ENCODE peak calls at places on chromosome 5, in six cellular contexts. W is H1, K is HCT116, L is HepG2, U is SK-N-SH, B is K562. S is an unnamed sample.

GRCh38 chr5:139410886-139411835 is 7.3 kb upstream of the SPATA24 start:
- DNase-seq in L (no peak), K (no peak), B (no peak), W (no peak), U (no peak), S (no peak)

GRCh38 chr5:33322632-33323031 is 118.1 kb upstream of the TARS1 start:
- DNase-seq in L (no peak), B (no peak), U (no peak), W (no peak), K (no peak), S (no peak)

GRCh38 chr5:19240150-19240549 is 747.9 kb downstream of the CDH18 start:
- DNase-seq in K (no peak), B (no peak), W (no peak), L (no peak), U (no peak), S (no peak)

GRCh38 chr5:127003798-127004495 is 26.4 kb downstream of the MARCHF3 start:
- DNase-seq in U (no peak), B (no peak), L (no peak), K (no peak), W (no peak), S (no peak)

GRCh38 chr5:72552041-72552557 is 44.9 kb upstream of the ZNF366 start:
- DNase-seq in L (no peak), W (no peak), B (no peak), U (no peak), K (no peak), S (no peak)

GRCh38 chr5:6728011-6728794 is 15.0 kb downstream of the TENT4A start:
- DNase-seq in U (peak; percentile 57), K (no peak), B (no peak), W (no peak), L (no peak), S (no peak)

GRCh38 chr5:11912-12311 is 80.1 kb upstream of the PLEKHG4B start:
- DNase-seq in U (no peak), L (no peak), B (no peak), K (no peak), W (no peak), S (no peak)

GRCh38 chr5:174668349-174668748 is 56.0 kb upstream of the MSX2 start:
- DNase-seq in L (no peak), K (no peak), W (no peak), B (no peak), U (no peak), S (no peak)

GRCh38 chr5:71925608-71926091 is 181.6 kb upstream of the MAP1B start:
- DNase-seq in L (no peak), W (no peak), U (no peak), K (no peak), B (no peak), S (peak; percentile 79)

GRCh38 chr5:138439537-138440225 is 824 bp downstream of the REEP2 start:
- DNase-seq in W (peak; percentile 67), K (no peak), U (peak; percentile 77), L (no peak), B (peak; percentile 49), S (no peak)

GRCh38 chr5:127518319-127518621 is 830 bp downstream of the PRRC1 start:
- DNase-seq in B (no peak), K (no peak), U (no peak), L (no peak), W (no peak), S (peak; percentile 16)

GRCh38 chr5:42811591-42812392 is at the start of gene SELENOP:
- DNase-seq in U (no peak), B (no peak), W (no peak), K (peak; percentile 24), L (peak; percentile 99), S (peak; percentile 61)

GRCh38 chr5:158947831-158948230 is 151.9 kb downstream of the EBF1 start:
- DNase-seq in W (no peak), K (no peak), L (no peak), U (no peak), B (no peak), S (no peak)

GRCh38 chr5:79495311-79495710 is 18.6 kb downstream of the HOMER1 start:
- DNase-seq in U (no peak), L (peak; percentile 36), K (no peak), B (no peak), W (no peak), S (no peak)

GRCh38 chr5:1003296-1003937 is 5.2 kb upstream of the NKD2 start:
- DNase-seq in W (no peak), B (no peak), U (no peak), L (no peak), K (peak; percentile 76), S (no peak)

GRCh38 chr5:142780871-142781270 is 10.7 kb downstream of the ARHGAP26 start:
- DNase-seq in B (no peak), L (no peak), K (no peak), U (peak; percentile 19), W (no peak), S (no peak)

GRCh38 chr5:172454355-172455086 is at the start of gene SH3PXD2B:
- DNase-seq in L (peak; percentile 52), K (no peak), W (peak; percentile 82), U (peak; percentile 94), B (peak; percentile 90), S (peak; percentile 49)

GRCh38 chr5:61809651-61810050 is 477.6 kb downstream of the ZSWIM6 start:
- DNase-seq in W (no peak), B (no peak), U (no peak), K (no peak), L (no peak), S (no peak)

GRCh38 chr5:37721447-37721871 is 118.4 kb downstream of the GDNF start:
- DNase-seq in L (no peak), B (no peak), K (no peak), U (no peak), W (no peak), S (no peak)

GRCh38 chr5:57650360-57651069 is 167.9 kb upstream of the ACTBL2 start:
- DNase-seq in K (peak; percentile 57), B (peak; percentile 64), U (peak; percentile 5), L (peak; percentile 93), W (peak; percentile 49), S (peak; percentile 84)

GRCh38 chr5:111948517-111948916 is 191.5 kb upstream of the NREP start:
- DNase-seq in L (no peak), W (no peak), U (no peak), B (no peak), K (peak; percentile 2), S (no peak)

GRCh38 chr5:139272471-139273321 is 20.8 kb upstream of the MATR3 start:
- DNase-seq in W (no peak), L (peak; percentile 73), B (no peak), U (no peak), K (no peak), S (peak; percentile 24)

GRCh38 chr5:168269950-168270349 is 21.5 kb upstream of the WWC1 start:
- DNase-seq in K (no peak), L (no peak), W (no peak), U (peak; percentile 46), B (peak; percentile 38), S (no peak)

GRCh38 chr5:168273056-168273980 is 18.1 kb upstream of the WWC1 start:
- DNase-seq in U (peak; percentile 58), L (no peak), K (no peak), B (no peak), W (no peak), S (no peak)

GRCh38 chr5:168274416-168274815 is 17.0 kb upstream of the WWC1 start:
- DNase-seq in B (no peak), U (no peak), K (no peak), L (no peak), W (no peak), S (no peak)

GRCh38 chr5:168268949-168269943 is 22.2 kb upstream of the WWC1 start:
- DNase-seq in U (peak; percentile 91), W (peak; percentile 98), B (peak; percentile 81), K (peak; percentile 83), L (peak; percentile 80), S (peak; percentile 96)

GRCh38 chr5:168270446-168270845 is 21.0 kb upstream of the WWC1 start:
- DNase-seq in W (no peak), U (no peak), B (no peak), L (no peak), K (no peak), S (no peak)
- TF ChIP-seq JUND in W (no peak), U (no peak), B (no peak), L (no peak), K (no peak), S (no peak)

GRCh38 chr5:151295138-151295537 is 8.4 kb downstream of the SLC36A3 start:
- DNase-seq in U (no peak), K (no peak), W (no peak), L (no peak), B (no peak), S (no peak)
- TF ChIP-seq JUND in U (no peak), K (no peak), W (no peak), L (no peak), B (no peak), S (no peak)

GRCh38 chr5:11269515-11269914 is 508.5 kb upstream of the DAP start:
- DNase-seq in K (no peak), B (no peak), U (no peak), L (peak; percentile 20), W (no peak), S (no peak)

GRCh38 chr5:11277323-11277722 is 516.3 kb upstream of the DAP start:
- DNase-seq in K (no peak), B (no peak), L (no peak), W (no peak), U (no peak), S (no peak)

GRCh38 chr5:11268894-11269293 is 507.9 kb upstream of the DAP start:
- DNase-seq in B (no peak), U (no peak), K (no peak), W (no peak), L (no peak), S (no peak)

GRCh38 chr5:11273180-11273882 is 512.3 kb upstream of the DAP start:
- DNase-seq in U (no peak), W (no peak), B (no peak), L (no peak), K (no peak), S (no peak)
- TF ChIP-seq JUND in U (no peak), W (no peak), B (no peak), L (no peak), K (no peak), S (no peak)

GRCh38 chr5:156798201-156798600 is 51.9 kb upstream of the PPP1R2B start:
- DNase-seq in W (peak; percentile 52), K (no peak), B (no peak), U (no peak), L (no peak), S (no peak)

GRCh38 chr5:156802501-156802900 is 47.6 kb upstream of the PPP1R2B start:
- DNase-seq in K (no peak), W (no peak), B (no peak), L (no peak), U (no peak), S (no peak)

GRCh38 chr5:156800982-156801381 is 49.1 kb upstream of the PPP1R2B start:
- DNase-seq in W (peak; percentile 55), K (no peak), B (no peak), L (no peak), U (no peak), S (no peak)

GRCh38 chr5:156799171-156799570 is 50.9 kb upstream of the PPP1R2B start:
- DNase-seq in L (no peak), B (no peak), U (no peak), K (no peak), W (no peak), S (no peak)

DNA sequence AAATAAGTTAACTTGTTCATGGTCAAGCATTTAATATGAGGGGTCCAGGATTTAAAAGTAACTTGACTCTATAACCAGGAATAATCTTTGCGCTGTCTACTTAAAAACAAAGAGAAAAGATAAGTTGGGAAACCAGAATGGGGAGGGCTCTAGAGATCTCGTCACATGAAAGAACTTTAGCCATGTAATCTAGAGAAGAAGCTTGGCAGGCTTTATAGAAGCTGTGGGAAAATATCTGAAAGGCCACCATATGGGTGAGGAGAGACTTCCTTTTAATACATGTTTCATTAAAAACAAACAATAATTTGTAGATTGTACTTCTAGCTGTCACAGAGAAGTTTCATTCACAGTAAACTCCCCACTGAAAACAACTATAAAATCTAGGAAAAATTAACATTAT is 46.7 kb upstream of the PPP1R2B start:
- DNase-seq in K (no peak), W (no peak), L (no peak), U (no peak), B (no peak), S (no peak)
- TF ChIP-seq JUND in K (no peak), W (no peak), L (no peak), U (no peak), B (no peak), S (no peak)

S was measured in T47D.